ENCODE peak calls at places on chromosomes 13 and 19, in seven cellular contexts. P is BJ, E is brain microvascular endothelial cell, N is Peyer's patch, M is uterus, G is A549, Q is fibroblast of lung. I is an unnamed sample.

GRCh38 chr13:78121459-78122348 is 203.1 kb upstream of the EDNRB start:
- DNase-seq in P (no peak), Q (peak; percentile 49), E (peak; percentile 54), M (peak; percentile 44), N (no peak), G (peak; percentile 57), I (no peak)

GRCh38 chr13:21371011-21371410 is 88.1 kb downstream of the ZDHHC20 start:
- DNase-seq in E (no peak), P (no peak), N (no peak), Q (no peak), G (no peak), M (no peak), I (no peak)

GRCh38 chr13:75961911-75962310 is 325.8 kb downstream of the LMO7 start:
- DNase-seq in N (no peak), G (no peak), E (no peak), M (no peak), P (no peak), Q (no peak), I (no peak)

GRCh38 chr19:1752009-1752756 is 1.1 kb upstream of the ONECUT3 start:
- DNase-seq in P (no peak), N (no peak), M (no peak), Q (no peak), E (no peak), G (no peak), I (no peak)

GRCh38 chr19:46090444-46090843 is 34.0 kb downstream of the IGFL3 start:
- DNase-seq in E (no peak), P (no peak), N (no peak), Q (no peak), G (no peak), M (no peak), I (no peak)

GRCh38 chr19:19064811-19065745 is 1.3 kb downstream of the SLC25A42 start:
- DNase-seq in E (no peak), G (no peak), N (no peak), Q (no peak), M (no peak), P (no peak), I (no peak)

GRCh38 chr19:35124098-35125060 is 8.8 kb downstream of the FXYD3 start:
- DNase-seq in Q (peak; percentile 84), P (peak; percentile 53), G (peak; percentile 95), N (peak; percentile 96), M (peak; percentile 95), E (peak; percentile 81), I (peak; percentile 94)

GRCh38 chr19:459724-460511 is 915 bp downstream of the SHC2 start:
- DNase-seq in P (no peak), N (peak; percentile 77), G (peak; percentile 46), Q (peak; percentile 27), E (no peak), M (peak; percentile 58), I (no peak)

GRCh38 chr19:15118248-15118647 is 11.0 kb downstream of the SYDE1 start:
- DNase-seq in E (no peak), P (no peak), Q (no peak), G (no peak), N (no peak), M (no peak), I (peak; percentile 39)

GRCh38 chr19:28972144-28972543 is 240.8 kb downstream of the UQCRFS1 start:
- DNase-seq in N (no peak), P (no peak), E (no peak), Q (no peak), G (no peak), M (no peak), I (no peak)

GRCh38 chr13:111915104-111915551 is 151.8 kb upstream of the SOX1 start:
- DNase-seq in N (no peak), M (no peak), G (no peak), Q (no peak), P (no peak), E (no peak), I (no peak)

GRCh38 chr19:42051166-42052115 is 18.6 kb downstream of the GRIK5 start:
- DNase-seq in Q (no peak), P (no peak), E (no peak), M (no peak), N (no peak), G (no peak), I (peak; percentile 96)

GRCh38 chr19:40367577-40368434 is 19.3 kb downstream of the PLD3 start:
- DNase-seq in Q (no peak), N (no peak), E (no peak), G (no peak), M (no peak), P (no peak), I (no peak)

GRCh38 chr19:40363128-40363527 is 14.6 kb downstream of the PLD3 start:
- DNase-seq in E (no peak), N (no peak), G (no peak), M (no peak), P (no peak), Q (no peak), I (no peak)

GRCh38 chr19:40365613-40366401 is 17.3 kb downstream of the PLD3 start:
- DNase-seq in N (peak; percentile 72), M (peak; percentile 66), G (peak; percentile 70), Q (peak; percentile 61), P (no peak), E (peak; percentile 60), I (no peak)

GRCh38 chr19:40366697-40367561 is 18.4 kb downstream of the PLD3 start:
- DNase-seq in Q (peak; percentile 71), M (no peak), E (peak; percentile 13), P (no peak), G (peak; percentile 71), N (no peak), I (no peak)

DNA sequence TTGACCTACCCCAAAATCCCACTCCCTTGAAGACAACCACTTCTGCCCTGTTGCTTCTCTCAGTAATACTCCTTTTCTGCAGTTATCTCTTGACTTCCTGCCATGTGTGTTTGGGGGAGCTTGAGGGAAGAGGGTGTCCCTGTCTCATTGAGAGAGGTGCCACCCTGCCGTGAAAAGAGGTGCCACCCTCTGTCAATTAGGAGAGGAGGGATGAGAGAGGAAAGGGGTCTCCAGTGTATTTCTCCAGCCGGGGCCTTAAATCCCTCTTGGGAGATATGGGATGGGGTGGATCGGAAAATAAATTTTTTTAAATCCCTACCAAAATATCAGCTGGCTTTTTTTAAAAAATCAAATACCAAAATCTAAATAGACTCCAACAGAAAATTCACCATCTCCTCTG is 16.5 kb downstream of the PLD3 start:
- DNase-seq in E (no peak), G (no peak), P (no peak), N (no peak), M (no peak), Q (no peak), I (no peak)
- H3K4me3 ChIP-seq in E (peak overlapping the region; percentile 63), G (peak overlapping the region; percentile 31), P (no peak overlapping the region), N (no peak overlapping the region), M (no peak overlapping the region), Q (no peak overlapping the region), I (peak overlapping the region; percentile 60)

GRCh38 chr19:13060233-13060963 is 42.3 kb downstream of the LYL1 start:
- DNase-seq in Q (peak; percentile 43), G (no peak), E (no peak), P (no peak), N (no peak), M (no peak), I (no peak)
- H3K4me3 ChIP-seq in Q (no peak overlapping the region), G (peak overlapping the region; percentile 53), E (peak overlapping the region; percentile 53), P (no peak overlapping the region), N (peak overlapping the region; percentile 51), M (peak overlapping the region; percentile 33), I (no peak overlapping the region)

GRCh38 chr19:40517248-40517647 is 50.4 kb downstream of the SPTBN4 start:
- DNase-seq in P (no peak), N (no peak), M (no peak), E (no peak), G (no peak), Q (no peak), I (no peak)

GRCh38 chr19:40524133-40524549 is 52.5 kb upstream of the SHKBP1 start:
- DNase-seq in P (no peak), G (no peak), N (no peak), M (no peak), Q (no peak), E (no peak), I (no peak)

GRCh38 chr19:40521276-40521675 is 54.5 kb downstream of the SPTBN4 start:
- DNase-seq in N (no peak), P (no peak), E (no peak), M (no peak), Q (no peak), G (peak; percentile 83), I (no peak)

GRCh38 chr19:40523322-40524047 is 53.2 kb upstream of the SHKBP1 start:
- DNase-seq in N (peak; percentile 90), M (no peak), Q (peak; percentile 37), G (peak; percentile 96), E (peak; percentile 25), P (no peak), I (peak; percentile 61)

DNA sequence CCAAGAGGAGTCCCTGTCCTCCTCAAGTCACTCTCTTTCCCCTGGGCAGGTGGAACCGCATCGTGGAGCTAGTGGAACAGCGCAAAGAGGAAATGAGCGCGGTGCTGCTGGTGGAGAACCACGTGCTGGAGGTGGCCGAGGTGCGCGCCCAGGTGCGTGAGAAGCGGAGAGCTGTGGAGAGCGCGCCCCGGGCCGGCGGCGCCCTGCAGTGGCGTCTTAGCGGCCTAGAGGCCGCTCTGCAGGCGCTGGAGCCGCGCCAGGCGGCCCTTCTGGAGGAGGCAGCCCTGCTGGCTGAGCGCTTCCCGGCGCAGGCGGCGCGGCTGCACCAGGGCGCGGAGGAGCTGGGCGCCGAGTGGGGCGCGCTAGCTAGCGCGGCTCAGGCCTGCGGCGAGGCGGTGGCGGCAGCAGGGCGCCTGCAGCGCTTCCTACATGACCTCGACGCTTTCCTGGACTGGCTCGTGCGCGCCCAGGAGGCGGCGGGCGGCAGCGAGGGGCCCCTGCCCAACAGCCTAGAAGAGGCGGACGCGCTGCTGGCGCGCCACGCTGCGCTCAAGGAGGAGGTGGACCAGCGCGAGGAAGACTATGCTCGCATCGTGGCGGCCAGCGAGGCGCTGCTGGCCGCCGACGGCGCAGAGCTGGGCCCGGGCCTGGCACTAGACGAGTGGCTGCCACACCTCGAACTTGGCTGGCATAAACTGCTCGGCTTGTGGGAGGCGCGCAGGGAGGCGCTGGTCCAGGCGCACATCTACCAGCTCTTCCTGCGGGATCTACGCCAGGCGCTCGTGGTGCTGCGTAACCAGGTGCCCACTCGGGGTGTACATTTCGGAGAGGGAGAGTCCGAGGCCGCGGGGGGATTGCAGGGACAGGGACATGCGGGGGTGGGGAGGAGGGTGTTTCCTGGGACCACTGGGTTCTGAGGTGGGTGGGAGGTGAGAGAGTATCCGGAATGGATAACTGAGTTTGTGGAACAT is 52.8 kb downstream of the SPTBN4 start:
- DNase-seq in Q (peak; percentile 54), G (peak; percentile 90), P (no peak), E (peak; percentile 10), N (no peak), M (no peak), I (no peak)
- H3K4me3 ChIP-seq in Q (no peak overlapping the region), G (peak overlapping the region; percentile 38), P (no peak overlapping the region), E (no peak overlapping the region), N (no peak overlapping the region), M (no peak overlapping the region), I (no peak overlapping the region)

DNA sequence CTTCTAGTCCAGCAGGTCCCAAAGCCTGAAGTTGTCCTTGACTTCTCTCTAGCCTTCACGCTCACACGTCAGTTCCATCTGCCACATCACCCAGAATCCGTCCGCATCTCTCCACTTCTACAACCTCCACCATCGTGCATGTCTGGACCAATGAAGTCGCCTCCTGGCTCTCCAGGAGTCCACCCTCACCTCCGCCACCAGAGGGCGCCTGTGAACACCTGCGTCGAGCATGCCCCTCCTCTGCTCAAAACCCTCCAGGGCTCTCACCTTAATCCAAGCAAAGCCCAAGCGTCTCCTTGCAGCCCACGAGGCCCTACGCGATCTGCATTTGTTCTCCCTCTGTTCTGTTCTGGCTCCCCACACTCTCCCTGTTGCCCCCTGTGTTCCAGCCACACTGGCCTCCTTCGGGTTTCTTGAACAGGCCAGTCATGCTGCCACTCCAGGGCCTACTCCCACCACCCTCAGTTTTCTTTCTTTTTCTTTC is 3.7 kb downstream of the USHBP1 start:
- DNase-seq in M (peak; percentile 76), N (peak; percentile 90), G (peak; percentile 87), E (peak; percentile 48), P (no peak), Q (peak; percentile 50), I (peak; percentile 87)
- H3K4me3 ChIP-seq in M (no peak overlapping the region), N (no peak overlapping the region), G (no peak overlapping the region), E (no peak overlapping the region), P (no peak overlapping the region), Q (no peak overlapping the region), I (no peak overlapping the region)

I was measured in PC-9.